ENCODE peak calls at places on chromosomes 2 and 18, in six cellular contexts. One of them, this sample, is unnamed.

GRCh38 chr2:240466579-240467148 is 31.2 kb downstream of the GPC1 start:
- DNase-seq in breast epithelium: no peak
- DNase-seq in foreskin fibroblast: no peak
- DNase-seq in stimulated activated naive CD4-positive, alpha-beta T cell: no peak
- DNase-seq in activated naive CD8-positive, alpha-beta T cell treated with anti-CD3 and anti-CD28 coated beads, Interleukin-2, amount 50 U/mL, for 24 hours: peak; percentile 0
- DNase-seq in activated CD4-positive, alpha-beta T cell treated with anti-CD3 and anti-CD28 coated beads, Interleukin-2, amount 10 ng/mL, durations not matched to agents 7 days and 5 days: no peak
- DNase-seq in this sample: peak; percentile 1

GRCh38 chr2:39737661-39738060 is 41.4 kb downstream of the THUMPD2 start:
- DNase-seq in foreskin fibroblast: peak; percentile 39
- DNase-seq in activated CD4-positive, alpha-beta T cell treated with anti-CD3 and anti-CD28 coated beads, Interleukin-2, amount 10 ng/mL, durations not matched to agents 7 days and 5 days: no peak
- DNase-seq in stimulated activated naive CD4-positive, alpha-beta T cell: no peak
- DNase-seq in activated naive CD8-positive, alpha-beta T cell treated with anti-CD3 and anti-CD28 coated beads, Interleukin-2, amount 50 U/mL, for 24 hours: no peak
- DNase-seq in breast epithelium: no peak
- DNase-seq in this sample: no peak

GRCh38 chr2:105576440-105577241 is 168.1 kb upstream of the NCK2 start:
- DNase-seq in activated naive CD8-positive, alpha-beta T cell treated with anti-CD3 and anti-CD28 coated beads, Interleukin-2, amount 50 U/mL, for 24 hours: no peak
- DNase-seq in foreskin fibroblast: peak; percentile 39
- DNase-seq in breast epithelium: no peak
- DNase-seq in stimulated activated naive CD4-positive, alpha-beta T cell: no peak
- DNase-seq in activated CD4-positive, alpha-beta T cell treated with anti-CD3 and anti-CD28 coated beads, Interleukin-2, amount 10 ng/mL, durations not matched to agents 7 days and 5 days: no peak
- DNase-seq in this sample: no peak

GRCh38 chr2:183740241-183740640 is 616.0 kb downstream of the NUP35 start:
- DNase-seq in stimulated activated naive CD4-positive, alpha-beta T cell: no peak
- DNase-seq in breast epithelium: no peak
- DNase-seq in activated CD4-positive, alpha-beta T cell treated with anti-CD3 and anti-CD28 coated beads, Interleukin-2, amount 10 ng/mL, durations not matched to agents 7 days and 5 days: no peak
- DNase-seq in foreskin fibroblast: no peak
- DNase-seq in activated naive CD8-positive, alpha-beta T cell treated with anti-CD3 and anti-CD28 coated beads, Interleukin-2, amount 50 U/mL, for 24 hours: no peak
- DNase-seq in this sample: no peak

GRCh38 chr2:60297296-60298010 is 256.0 kb downstream of the BCL11A start:
- DNase-seq in stimulated activated naive CD4-positive, alpha-beta T cell: no peak
- DNase-seq in breast epithelium: no peak
- DNase-seq in foreskin fibroblast: no peak
- DNase-seq in activated naive CD8-positive, alpha-beta T cell treated with anti-CD3 and anti-CD28 coated beads, Interleukin-2, amount 50 U/mL, for 24 hours: no peak
- DNase-seq in activated CD4-positive, alpha-beta T cell treated with anti-CD3 and anti-CD28 coated beads, Interleukin-2, amount 10 ng/mL, durations not matched to agents 7 days and 5 days: no peak
- DNase-seq in this sample: no peak

GRCh38 chr2:72573232-72573631 is 252.6 kb downstream of the EXOC6B start:
- DNase-seq in activated naive CD8-positive, alpha-beta T cell treated with anti-CD3 and anti-CD28 coated beads, Interleukin-2, amount 50 U/mL, for 24 hours: no peak
- DNase-seq in activated CD4-positive, alpha-beta T cell treated with anti-CD3 and anti-CD28 coated beads, Interleukin-2, amount 10 ng/mL, durations not matched to agents 7 days and 5 days: no peak
- DNase-seq in stimulated activated naive CD4-positive, alpha-beta T cell: no peak
- DNase-seq in foreskin fibroblast: no peak
- DNase-seq in breast epithelium: no peak
- DNase-seq in this sample: no peak

GRCh38 chr2:199739413-199740110 is 111.4 kb downstream of the FTCDNL1 start:
- DNase-seq in activated CD4-positive, alpha-beta T cell treated with anti-CD3 and anti-CD28 coated beads, Interleukin-2, amount 10 ng/mL, durations not matched to agents 7 days and 5 days: peak; percentile 63
- DNase-seq in breast epithelium: peak; percentile 62
- DNase-seq in stimulated activated naive CD4-positive, alpha-beta T cell: peak; percentile 43
- DNase-seq in foreskin fibroblast: peak; percentile 35
- DNase-seq in activated naive CD8-positive, alpha-beta T cell treated with anti-CD3 and anti-CD28 coated beads, Interleukin-2, amount 50 U/mL, for 24 hours: peak; percentile 74
- DNase-seq in this sample: peak; percentile 58

GRCh38 chr2:219219113-219219696 is 447 bp upstream of the ABCB6 start:
- DNase-seq in breast epithelium: no peak
- DNase-seq in activated CD4-positive, alpha-beta T cell treated with anti-CD3 and anti-CD28 coated beads, Interleukin-2, amount 10 ng/mL, durations not matched to agents 7 days and 5 days: no peak
- DNase-seq in foreskin fibroblast: no peak
- DNase-seq in stimulated activated naive CD4-positive, alpha-beta T cell: no peak
- DNase-seq in activated naive CD8-positive, alpha-beta T cell treated with anti-CD3 and anti-CD28 coated beads, Interleukin-2, amount 50 U/mL, for 24 hours: no peak
- DNase-seq in this sample: no peak

GRCh38 chr2:149768320-149768799 is 180.8 kb upstream of the MMADHC start:
- DNase-seq in foreskin fibroblast: peak; percentile 5
- DNase-seq in breast epithelium: no peak
- DNase-seq in activated CD4-positive, alpha-beta T cell treated with anti-CD3 and anti-CD28 coated beads, Interleukin-2, amount 10 ng/mL, durations not matched to agents 7 days and 5 days: no peak
- DNase-seq in activated naive CD8-positive, alpha-beta T cell treated with anti-CD3 and anti-CD28 coated beads, Interleukin-2, amount 50 U/mL, for 24 hours: no peak
- DNase-seq in stimulated activated naive CD4-positive, alpha-beta T cell: no peak
- DNase-seq in this sample: no peak

GRCh38 chr2:238848941-238849853 is 1.3 kb downstream of the TWIST2 start:
- DNase-seq in activated naive CD8-positive, alpha-beta T cell treated with anti-CD3 and anti-CD28 coated beads, Interleukin-2, amount 50 U/mL, for 24 hours: no peak
- DNase-seq in breast epithelium: no peak
- DNase-seq in activated CD4-positive, alpha-beta T cell treated with anti-CD3 and anti-CD28 coated beads, Interleukin-2, amount 10 ng/mL, durations not matched to agents 7 days and 5 days: no peak
- DNase-seq in foreskin fibroblast: no peak
- DNase-seq in stimulated activated naive CD4-positive, alpha-beta T cell: no peak
- DNase-seq in this sample: no peak

GRCh38 chr2:200189964-200190363 is 116.5 kb upstream of the SPATS2L start:
- DNase-seq in activated naive CD8-positive, alpha-beta T cell treated with anti-CD3 and anti-CD28 coated beads, Interleukin-2, amount 50 U/mL, for 24 hours: no peak
- DNase-seq in stimulated activated naive CD4-positive, alpha-beta T cell: no peak
- DNase-seq in foreskin fibroblast: no peak
- DNase-seq in breast epithelium: no peak
- DNase-seq in activated CD4-positive, alpha-beta T cell treated with anti-CD3 and anti-CD28 coated beads, Interleukin-2, amount 10 ng/mL, durations not matched to agents 7 days and 5 days: no peak
- DNase-seq in this sample: no peak

GRCh38 chr18:8980496-8981402 is 121.8 kb upstream of the NDUFV2 start:
- DNase-seq in activated CD4-positive, alpha-beta T cell treated with anti-CD3 and anti-CD28 coated beads, Interleukin-2, amount 10 ng/mL, durations not matched to agents 7 days and 5 days: no peak
- DNase-seq in breast epithelium: no peak
- DNase-seq in activated naive CD8-positive, alpha-beta T cell treated with anti-CD3 and anti-CD28 coated beads, Interleukin-2, amount 50 U/mL, for 24 hours: no peak
- DNase-seq in foreskin fibroblast: no peak
- DNase-seq in stimulated activated naive CD4-positive, alpha-beta T cell: no peak
- DNase-seq in this sample: no peak

GRCh38 chr2:231159306-231159705 is 34.5 kb upstream of the HTR2B start:
- DNase-seq in breast epithelium: no peak
- DNase-seq in activated CD4-positive, alpha-beta T cell treated with anti-CD3 and anti-CD28 coated beads, Interleukin-2, amount 10 ng/mL, durations not matched to agents 7 days and 5 days: no peak
- DNase-seq in foreskin fibroblast: no peak
- DNase-seq in stimulated activated naive CD4-positive, alpha-beta T cell: no peak
- DNase-seq in activated naive CD8-positive, alpha-beta T cell treated with anti-CD3 and anti-CD28 coated beads, Interleukin-2, amount 50 U/mL, for 24 hours: no peak
- DNase-seq in this sample: no peak

GRCh38 chr18:41145526-41145925 is 809.5 kb upstream of the PIK3C3 start:
- DNase-seq in breast epithelium: no peak
- DNase-seq in foreskin fibroblast: no peak
- DNase-seq in activated naive CD8-positive, alpha-beta T cell treated with anti-CD3 and anti-CD28 coated beads, Interleukin-2, amount 50 U/mL, for 24 hours: no peak
- DNase-seq in activated CD4-positive, alpha-beta T cell treated with anti-CD3 and anti-CD28 coated beads, Interleukin-2, amount 10 ng/mL, durations not matched to agents 7 days and 5 days: no peak
- DNase-seq in stimulated activated naive CD4-positive, alpha-beta T cell: no peak
- DNase-seq in this sample: no peak

GRCh38 chr2:12192762-12193161 is 446.3 kb downstream of the LPIN1 start:
- DNase-seq in activated naive CD8-positive, alpha-beta T cell treated with anti-CD3 and anti-CD28 coated beads, Interleukin-2, amount 50 U/mL, for 24 hours: no peak
- DNase-seq in activated CD4-positive, alpha-beta T cell treated with anti-CD3 and anti-CD28 coated beads, Interleukin-2, amount 10 ng/mL, durations not matched to agents 7 days and 5 days: peak; percentile 8
- DNase-seq in stimulated activated naive CD4-positive, alpha-beta T cell: no peak
- DNase-seq in foreskin fibroblast: no peak
- DNase-seq in breast epithelium: no peak
- DNase-seq in this sample: peak; percentile 26

GRCh38 chr2:127235082-127235702 is 15.1 kb upstream of the CYP27C1 start:
- DNase-seq in breast epithelium: no peak
- DNase-seq in activated CD4-positive, alpha-beta T cell treated with anti-CD3 and anti-CD28 coated beads, Interleukin-2, amount 10 ng/mL, durations not matched to agents 7 days and 5 days: no peak
- DNase-seq in stimulated activated naive CD4-positive, alpha-beta T cell: no peak
- DNase-seq in foreskin fibroblast: no peak
- DNase-seq in activated naive CD8-positive, alpha-beta T cell treated with anti-CD3 and anti-CD28 coated beads, Interleukin-2, amount 50 U/mL, for 24 hours: no peak
- DNase-seq in this sample: no peak

GRCh38 chr18:77203071-77203470 is 46.6 kb upstream of the GALR1 start:
- DNase-seq in activated naive CD8-positive, alpha-beta T cell treated with anti-CD3 and anti-CD28 coated beads, Interleukin-2, amount 50 U/mL, for 24 hours: no peak
- DNase-seq in stimulated activated naive CD4-positive, alpha-beta T cell: no peak
- DNase-seq in foreskin fibroblast: no peak
- DNase-seq in activated CD4-positive, alpha-beta T cell treated with anti-CD3 and anti-CD28 coated beads, Interleukin-2, amount 10 ng/mL, durations not matched to agents 7 days and 5 days: no peak
- DNase-seq in breast epithelium: no peak
- DNase-seq in this sample: peak; percentile 19

GRCh38 chr18:79367480-79367879 is 28.2 kb upstream of the NFATC1 start:
- DNase-seq in stimulated activated naive CD4-positive, alpha-beta T cell: no peak
- DNase-seq in breast epithelium: no peak
- DNase-seq in activated naive CD8-positive, alpha-beta T cell treated with anti-CD3 and anti-CD28 coated beads, Interleukin-2, amount 50 U/mL, for 24 hours: no peak
- DNase-seq in activated CD4-positive, alpha-beta T cell treated with anti-CD3 and anti-CD28 coated beads, Interleukin-2, amount 10 ng/mL, durations not matched to agents 7 days and 5 days: no peak
- DNase-seq in foreskin fibroblast: no peak
- DNase-seq in this sample: no peak

GRCh38 chr2:234372506-234372905 is 124.4 kb downstream of the ARL4C start:
- DNase-seq in activated naive CD8-positive, alpha-beta T cell treated with anti-CD3 and anti-CD28 coated beads, Interleukin-2, amount 50 U/mL, for 24 hours: no peak
- DNase-seq in foreskin fibroblast: no peak
- DNase-seq in breast epithelium: no peak
- DNase-seq in stimulated activated naive CD4-positive, alpha-beta T cell: no peak
- DNase-seq in activated CD4-positive, alpha-beta T cell treated with anti-CD3 and anti-CD28 coated beads, Interleukin-2, amount 10 ng/mL, durations not matched to agents 7 days and 5 days: no peak
- DNase-seq in this sample: no peak

GRCh38 chr18:75052475-75052874 is 156.5 kb downstream of the PTGR3 start:
- DNase-seq in stimulated activated naive CD4-positive, alpha-beta T cell: no peak
- DNase-seq in breast epithelium: no peak
- DNase-seq in activated CD4-positive, alpha-beta T cell treated with anti-CD3 and anti-CD28 coated beads, Interleukin-2, amount 10 ng/mL, durations not matched to agents 7 days and 5 days: no peak
- DNase-seq in foreskin fibroblast: no peak
- DNase-seq in activated naive CD8-positive, alpha-beta T cell treated with anti-CD3 and anti-CD28 coated beads, Interleukin-2, amount 50 U/mL, for 24 hours: no peak
- DNase-seq in this sample: no peak

GRCh38 chr2:32864337-32864736 is 82.4 kb upstream of the LTBP1 start:
- DNase-seq in breast epithelium: no peak
- DNase-seq in foreskin fibroblast: peak; percentile 32
- DNase-seq in activated naive CD8-positive, alpha-beta T cell treated with anti-CD3 and anti-CD28 coated beads, Interleukin-2, amount 50 U/mL, for 24 hours: no peak
- DNase-seq in stimulated activated naive CD4-positive, alpha-beta T cell: no peak
- DNase-seq in activated CD4-positive, alpha-beta T cell treated with anti-CD3 and anti-CD28 coated beads, Interleukin-2, amount 10 ng/mL, durations not matched to agents 7 days and 5 days: no peak
- DNase-seq in this sample: no peak

GRCh38 chr2:70471129-70471528 is 82.5 kb downstream of the TGFA start:
- DNase-seq in activated naive CD8-positive, alpha-beta T cell treated with anti-CD3 and anti-CD28 coated beads, Interleukin-2, amount 50 U/mL, for 24 hours: no peak
- DNase-seq in foreskin fibroblast: no peak
- DNase-seq in breast epithelium: no peak
- DNase-seq in activated CD4-positive, alpha-beta T cell treated with anti-CD3 and anti-CD28 coated beads, Interleukin-2, amount 10 ng/mL, durations not matched to agents 7 days and 5 days: no peak
- DNase-seq in stimulated activated naive CD4-positive, alpha-beta T cell: no peak
- DNase-seq in this sample: no peak

GRCh38 chr2:164954954-164955701 is at the start of gene SLC38A11:
- DNase-seq in foreskin fibroblast: no peak
- DNase-seq in breast epithelium: no peak
- DNase-seq in activated CD4-positive, alpha-beta T cell treated with anti-CD3 and anti-CD28 coated beads, Interleukin-2, amount 10 ng/mL, durations not matched to agents 7 days and 5 days: no peak
- DNase-seq in activated naive CD8-positive, alpha-beta T cell treated with anti-CD3 and anti-CD28 coated beads, Interleukin-2, amount 50 U/mL, for 24 hours: no peak
- DNase-seq in stimulated activated naive CD4-positive, alpha-beta T cell: no peak
- DNase-seq in this sample: no peak

GRCh38 chr2:121220995-121221394 is 64.0 kb downstream of the TFCP2L1 start:
- DNase-seq in activated CD4-positive, alpha-beta T cell treated with anti-CD3 and anti-CD28 coated beads, Interleukin-2, amount 10 ng/mL, durations not matched to agents 7 days and 5 days: no peak
- DNase-seq in foreskin fibroblast: peak; percentile 17
- DNase-seq in breast epithelium: no peak
- DNase-seq in stimulated activated naive CD4-positive, alpha-beta T cell: no peak
- DNase-seq in activated naive CD8-positive, alpha-beta T cell treated with anti-CD3 and anti-CD28 coated beads, Interleukin-2, amount 50 U/mL, for 24 hours: no peak
- DNase-seq in this sample: no peak

GRCh38 chr2:37527362-37527761 is 144.1 kb downstream of the CDC42EP3 start:
- DNase-seq in breast epithelium: no peak
- DNase-seq in foreskin fibroblast: no peak
- DNase-seq in activated naive CD8-positive, alpha-beta T cell treated with anti-CD3 and anti-CD28 coated beads, Interleukin-2, amount 50 U/mL, for 24 hours: no peak
- DNase-seq in stimulated activated naive CD4-positive, alpha-beta T cell: no peak
- DNase-seq in activated CD4-positive, alpha-beta T cell treated with anti-CD3 and anti-CD28 coated beads, Interleukin-2, amount 10 ng/mL, durations not matched to agents 7 days and 5 days: no peak
- DNase-seq in this sample: no peak

GRCh38 chr2:20135631-20136050 is 84.2 kb upstream of the LAPTM4A start:
- DNase-seq in foreskin fibroblast: peak; percentile 59
- DNase-seq in breast epithelium: peak; percentile 67
- DNase-seq in activated naive CD8-positive, alpha-beta T cell treated with anti-CD3 and anti-CD28 coated beads, Interleukin-2, amount 50 U/mL, for 24 hours: peak; percentile 40
- DNase-seq in stimulated activated naive CD4-positive, alpha-beta T cell: peak; percentile 3
- DNase-seq in activated CD4-positive, alpha-beta T cell treated with anti-CD3 and anti-CD28 coated beads, Interleukin-2, amount 10 ng/mL, durations not matched to agents 7 days and 5 days: peak; percentile 37
- DNase-seq in this sample: peak; percentile 43

GRCh38 chr2:128108166-128108565 is 17.2 kb downstream of the UGGT1 start:
- DNase-seq in activated CD4-positive, alpha-beta T cell treated with anti-CD3 and anti-CD28 coated beads, Interleukin-2, amount 10 ng/mL, durations not matched to agents 7 days and 5 days: no peak
- DNase-seq in activated naive CD8-positive, alpha-beta T cell treated with anti-CD3 and anti-CD28 coated beads, Interleukin-2, amount 50 U/mL, for 24 hours: no peak
- DNase-seq in foreskin fibroblast: no peak
- DNase-seq in stimulated activated naive CD4-positive, alpha-beta T cell: no peak
- DNase-seq in breast epithelium: no peak
- DNase-seq in this sample: no peak

GRCh38 chr18:63131106-63131943 is 188.2 kb downstream of the BCL2 start:
- DNase-seq in foreskin fibroblast: peak; percentile 33
- DNase-seq in activated CD4-positive, alpha-beta T cell treated with anti-CD3 and anti-CD28 coated beads, Interleukin-2, amount 10 ng/mL, durations not matched to agents 7 days and 5 days: peak; percentile 70
- DNase-seq in stimulated activated naive CD4-positive, alpha-beta T cell: peak; percentile 39
- DNase-seq in breast epithelium: no peak
- DNase-seq in activated naive CD8-positive, alpha-beta T cell treated with anti-CD3 and anti-CD28 coated beads, Interleukin-2, amount 50 U/mL, for 24 hours: peak; percentile 54
- DNase-seq in this sample: peak; percentile 52

This sample was measured in DND-41.